ENCODE peak calls at places on chromosomes 5 and 9, in ten cellular contexts. B is GM23338; Y is PC-3; S is GM12878; O is GM23248; W is IMR-90; V is neural progenitor cell; E is CD8-positive, alpha-beta T cell; J is stomach; M is cardiac muscle cell. U is an unnamed sample. For H3K36me3, the result is how much of the 10 kb centered on the place peaks cover.

GRCh38 chr9:16417101-16417500 is 453.4 kb downstream of the BNC2 start:
- DNase-seq in B (no peak), Y (peak), S (peak), O (peak), W (peak), V (no peak), E (no peak), J (no peak), M (no peak), U (peak)

GRCh38 chr5:137649228-137649890 is 86.5 kb downstream of the KLHL3 start:
- DNase-seq in B (no peak), Y (no peak), S (no peak), O (peak), W (peak), V (no peak), E (no peak), J (no peak), M (peak), U (peak)

GRCh38 chr9:86324308-86324707 is 29.9 kb downstream of the TUT7 start:
- DNase-seq in B (no peak), Y (no peak), S (no peak), O (peak), W (peak), V (no peak), E (no peak), J (no peak), M (no peak), U (no peak)

GRCh38 chr5:172775326-172776234 is 4.6 kb upstream of the DUSP1 start:
- DNase-seq in B (no peak), Y (peak), S (no peak), O (peak), W (peak), V (no peak), E (no peak), J (peak), M (no peak), U (peak)

GRCh38 chr5:43120720-43121564 is at the start of gene ZNF131:
- DNase-seq in B (peak), Y (peak), S (peak), O (peak), W (peak), V (peak), E (peak), J (peak), M (peak), U (peak)

GRCh38 chr9:86946712-86947145 is 577 bp downstream of the GAS1 start:
- DNase-seq in B (no peak), Y (no peak), S (no peak), O (peak), W (no peak), V (no peak), E (peak), J (peak), M (peak), U (peak)

GRCh38 chr5:170132642-170133448 is 27.1 kb downstream of the FOXI1 start:
- DNase-seq in B (no peak), Y (peak), S (no peak), O (peak), W (peak), V (no peak), E (no peak), J (no peak), M (no peak), U (peak)

GRCh38 chr5:139741823-139742172 is 53.8 kb upstream of the PSD2 start:
- DNase-seq in B (no peak), Y (no peak), S (no peak), O (no peak), W (no peak), V (no peak), E (no peak), J (no peak), M (no peak), U (no peak)

GRCh38 chr5:73256462-73257260 is 83.7 kb downstream of the TMEM174 start:
- DNase-seq in B (no peak), Y (peak), S (no peak), O (peak), W (peak), V (no peak), E (no peak), J (no peak), M (no peak), U (no peak)

GRCh38 chr5:165143727-165144210 is 1638.3 kb downstream of the MAT2B start:
- DNase-seq in B (no peak), Y (no peak), S (no peak), O (no peak), W (no peak), V (no peak), E (no peak), J (no peak), M (peak), U (no peak)

GRCh38 chr9:37969130-37969529 is 65.2 kb upstream of the SLC25A51 start:
- DNase-seq in B (no peak), Y (no peak), S (no peak), O (peak), W (peak), V (no peak), E (no peak), J (peak), M (peak), U (peak)

GRCh38 chr5:102958481-102959011 is 161.4 kb downstream of the GIN1 start:
- DNase-seq in B (no peak), Y (peak), S (no peak), O (peak), W (peak), V (no peak), E (no peak), J (no peak), M (no peak), U (peak)

GRCh38 chr5:50990296-50990924 is 324.0 kb downstream of the PARP8 start:
- DNase-seq in B (peak), Y (no peak), S (no peak), O (no peak), W (no peak), V (no peak), E (no peak), J (no peak), M (no peak), U (no peak)

GRCh38 chr9:93650448-93650847 is 74.1 kb downstream of the PHF2 start:
- DNase-seq in B (no peak), Y (no peak), S (no peak), O (no peak), W (no peak), V (no peak), E (no peak), J (peak), M (no peak), U (no peak)

GRCh38 chr5:138064526-138064925 is 19.3 kb upstream of the WNT8A start:
- DNase-seq in B (no peak), Y (no peak), S (no peak), O (peak), W (no peak), V (no peak), E (no peak), J (no peak), M (no peak), U (no peak)

GRCh38 chr9:6938873-6939272 is 181.1 kb downstream of the KDM4C start:
- DNase-seq in B (no peak), Y (peak), S (no peak), O (no peak), W (peak), V (no peak), E (no peak), J (no peak), M (no peak), U (peak)

DNA sequence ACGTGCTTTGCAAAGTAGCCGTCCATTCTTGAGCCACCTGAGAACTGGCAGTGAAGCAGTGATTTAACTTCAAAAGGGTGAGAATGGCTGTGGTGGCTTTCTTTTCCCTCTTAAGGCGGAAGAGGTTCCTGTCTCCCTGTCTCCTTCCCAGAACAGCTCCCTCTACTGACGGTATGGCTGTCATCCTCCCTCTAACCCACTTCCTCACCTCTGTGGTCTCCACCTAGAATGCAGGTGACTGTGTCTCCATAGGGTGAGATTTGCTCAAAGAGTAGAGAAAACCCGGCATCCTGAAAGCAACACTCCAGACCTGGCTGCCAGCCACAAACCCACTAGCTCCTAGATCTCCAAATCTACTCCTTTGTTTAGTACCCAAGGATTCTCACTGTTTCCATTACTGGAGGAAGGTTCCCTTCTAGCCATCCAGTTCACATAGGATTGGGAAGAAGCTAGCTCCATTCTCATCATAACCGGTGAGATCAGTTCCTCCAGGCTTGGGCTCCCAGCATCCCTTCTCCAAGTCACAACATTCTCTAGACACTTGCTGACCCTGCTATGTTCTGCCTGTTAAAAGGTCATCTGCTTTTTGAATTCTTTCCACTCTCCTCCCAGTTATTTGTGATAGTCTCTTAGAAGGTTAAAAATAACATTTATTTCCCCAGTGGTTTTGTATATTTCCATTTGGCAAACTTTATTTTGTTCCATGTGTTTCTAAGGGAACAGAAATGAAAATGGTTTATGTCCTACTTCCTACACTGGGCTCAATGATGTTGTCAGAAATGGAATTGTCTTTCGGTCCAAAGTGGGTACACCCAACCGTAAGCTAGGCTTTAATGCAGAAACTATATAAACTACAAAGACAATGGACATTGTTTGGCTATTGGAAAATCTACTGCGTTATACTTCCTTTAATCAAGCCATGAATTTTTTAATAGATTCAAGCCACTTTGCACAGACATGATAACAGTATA is 269.4 kb downstream of the CWC27 start:
- DNase-seq in B (peak), Y (peak), S (no peak), O (peak), W (no peak), V (peak), E (peak), J (no peak), M (no peak), U (no peak)
- H3K27ac ChIP-seq in B (no peak), Y (no peak), S (no peak), O (peak), W (no peak), V (no peak), E (no peak), J (peak), M (no peak), U (no peak)

DNA sequence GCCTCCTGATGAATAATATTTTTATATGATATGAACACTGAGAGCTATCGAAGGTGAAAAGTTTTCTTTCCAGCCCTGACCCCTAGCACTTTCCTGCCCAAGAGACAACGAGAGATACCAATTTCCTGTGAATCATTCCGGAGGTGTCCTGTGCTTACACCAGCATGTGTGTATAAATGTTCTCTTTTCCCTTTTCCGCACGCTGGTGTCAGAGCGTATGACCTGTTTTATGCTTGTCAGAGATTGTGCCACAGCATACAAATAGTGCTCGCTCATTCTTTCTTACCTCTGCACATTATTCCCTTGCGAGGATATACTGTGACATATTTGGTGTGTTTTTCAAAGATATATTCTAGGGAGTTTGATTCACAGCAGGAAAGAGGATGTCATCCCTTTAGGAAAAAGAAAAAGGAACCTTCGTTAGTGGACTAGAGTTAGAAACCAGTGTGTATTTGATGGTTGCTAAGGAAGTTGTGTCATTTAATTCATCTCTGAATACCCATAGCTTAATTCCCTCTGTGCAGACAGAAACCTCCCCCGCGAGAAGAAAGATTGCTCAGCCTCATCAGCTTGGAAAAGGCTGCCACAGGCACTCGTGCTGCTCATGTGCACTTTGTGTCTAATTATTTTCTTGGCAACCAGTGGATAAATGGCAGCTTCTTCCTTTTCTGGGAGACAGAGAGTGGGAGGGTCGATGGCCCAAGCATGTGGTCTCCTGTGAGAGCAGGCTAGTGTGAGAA is 14.8 kb upstream of the CCIN start:
- DNase-seq in B (no peak), Y (peak), S (no peak), O (peak), W (peak), V (no peak), E (no peak), J (no peak), M (peak), U (peak)
- H3K4me3 ChIP-seq in B (no peak), Y (no peak), S (no peak), O (peak), W (no peak), V (no peak), E (no peak), J (no peak), M (no peak), U (no peak)

GRCh38 chr9:21854119-21854518 is 51.7 kb downstream of the MTAP start:
- DNase-seq in B (no peak), Y (no peak), S (no peak), O (no peak), W (no peak), V (peak), E (no peak), J (no peak), M (no peak), U (no peak)
- H3K36me3 ChIP-seq in B (under half), Y (under half), S (under half), O (under half), W (under half), V (under half), E (under half), J (half or more), M (under half), U (under half)

DNA sequence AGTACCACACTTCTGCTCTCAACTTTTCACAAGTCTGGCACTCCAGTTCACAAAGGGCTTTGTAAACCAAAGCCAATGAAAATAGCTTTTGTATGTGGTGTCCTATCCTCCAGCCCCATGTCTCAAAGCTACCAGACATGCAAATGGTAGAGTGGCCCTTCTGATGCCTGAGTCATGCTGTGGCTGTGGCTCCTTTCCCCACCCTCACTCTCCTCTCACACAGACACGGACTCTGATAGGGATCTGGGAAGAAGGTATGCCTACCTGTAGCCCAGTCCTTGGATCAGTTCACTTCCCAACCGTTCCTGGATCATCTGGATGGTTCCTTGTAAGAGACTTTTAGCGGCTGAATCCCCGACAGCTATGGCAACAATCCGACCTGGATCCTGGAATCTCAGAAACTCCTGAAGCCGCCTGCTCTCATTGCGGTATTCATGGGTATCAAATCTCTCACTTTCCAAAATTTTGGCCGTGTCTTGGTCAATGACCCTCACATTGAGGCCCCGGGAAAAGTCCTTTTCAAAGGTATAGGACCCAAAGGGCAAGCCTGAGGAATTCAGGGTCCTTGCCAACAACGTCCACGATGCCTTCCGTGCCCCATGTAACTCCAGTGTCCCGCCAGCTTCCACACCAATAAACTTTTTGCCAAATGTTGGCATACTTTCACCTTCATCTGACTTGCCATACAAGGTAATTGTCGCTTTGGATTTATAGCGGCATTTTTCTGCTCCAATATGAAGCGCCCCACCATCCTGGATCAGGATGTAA is 23.4 kb downstream of the CEMIP2 start:
- DNase-seq in B (no peak), Y (no peak), S (no peak), O (no peak), W (no peak), V (no peak), E (no peak), J (no peak), M (no peak), U (no peak)
- H3K27ac ChIP-seq in B (no peak), Y (no peak), S (no peak), O (no peak), W (no peak), V (peak), E (no peak), J (no peak), M (no peak), U (no peak)

GRCh38 chr9:77647267-77647658 is 859 bp downstream of the GNA14 start:
- DNase-seq in B (no peak), Y (no peak), S (no peak), O (no peak), W (no peak), V (no peak), E (no peak), J (no peak), M (no peak), U (no peak)

GRCh38 chr9:77647659-77648457 is at the start of gene GNA14:
- DNase-seq in B (peak), Y (no peak), S (no peak), O (peak), W (no peak), V (peak), E (no peak), J (no peak), M (peak), U (no peak)

GRCh38 chr9:77648458-77649108 is 461 bp upstream of the GNA14 start:
- DNase-seq in B (peak), Y (peak), S (no peak), O (peak), W (no peak), V (peak), E (no peak), J (peak), M (peak), U (no peak)

GRCh38 chr9:77651203-77651602 is 3.1 kb upstream of the GNA14 start:
- DNase-seq in B (peak), Y (no peak), S (no peak), O (no peak), W (no peak), V (no peak), E (no peak), J (no peak), M (no peak), U (no peak)

GRCh38 chr9:77649109-77649812 is 1.1 kb upstream of the GNA14 start:
- DNase-seq in B (peak), Y (peak), S (no peak), O (peak), W (no peak), V (no peak), E (no peak), J (no peak), M (no peak), U (peak)
- H3K4me3 ChIP-seq in B (peak), Y (peak), S (no peak), O (peak), W (no peak), V (peak), E (no peak), J (peak), M (no peak), U (no peak)

GRCh38 chr5:168570490-168571328 is 8.5 kb downstream of the PANK3 start:
- DNase-seq in B (no peak), Y (no peak), S (no peak), O (no peak), W (no peak), V (no peak), E (no peak), J (no peak), M (no peak), U (no peak)

GRCh38 chr5:168568738-168569137 is 10.4 kb downstream of the PANK3 start:
- DNase-seq in B (no peak), Y (no peak), S (no peak), O (no peak), W (no peak), V (no peak), E (no peak), J (no peak), M (no peak), U (no peak)
- H3K36me3 ChIP-seq in B (under half), Y (under half), S (under half), O (under half), W (under half), V (under half), E (under half), J (under half), M (under half), U (under half)